ENCODE peak calls at places on chromosomes 7 and 10, in ten cellular contexts. One of them, this sample, is unnamed.

GRCh38 chr7:30276203-30276900 is 8.0 kb upstream of the ZNRF2 start:
- DNase-seq in memory B cell: peak; percentile 24
- DNase-seq in neuronal stem cell: peak; percentile 39
- DNase-seq in stromal cell of bone marrow: no peak
- DNase-seq in activated naive CD8-positive, alpha-beta T cell treated with anti-CD3 and anti-CD28 coated beads, Interleukin-2, amount 50 U/mL, for 24 hours: peak; percentile 43
- DNase-seq in occipital lobe: peak; percentile 19
- DNase-seq in activated effector memory CD4-positive, alpha-beta T cell treated with anti-CD3 and anti-CD28 coated beads, Interleukin-2, amount 50 U/mL, for 16 hours: peak; percentile 74
- DNase-seq in NCI-H2081 treated with DMSO at 0.1 percent for 48 hours: no peak
- DNase-seq in small intestine: peak; percentile 50
- DNase-seq in activated CD8-positive, alpha-beta memory T cell treated with anti-CD3 and anti-CD28 coated beads for 4 hours: peak; percentile 10
- DNase-seq in this sample: peak; percentile 62

GRCh38 chr7:26305869-26306665 is 14.4 kb downstream of the SNX10 start:
- DNase-seq in memory B cell: no peak
- DNase-seq in neuronal stem cell: no peak
- DNase-seq in stromal cell of bone marrow: no peak
- DNase-seq in activated naive CD8-positive, alpha-beta T cell treated with anti-CD3 and anti-CD28 coated beads, Interleukin-2, amount 50 U/mL, for 24 hours: no peak
- DNase-seq in occipital lobe: no peak
- DNase-seq in activated effector memory CD4-positive, alpha-beta T cell treated with anti-CD3 and anti-CD28 coated beads, Interleukin-2, amount 50 U/mL, for 16 hours: no peak
- DNase-seq in NCI-H2081 treated with DMSO at 0.1 percent for 48 hours: no peak
- DNase-seq in small intestine: no peak
- DNase-seq in activated CD8-positive, alpha-beta memory T cell treated with anti-CD3 and anti-CD28 coated beads for 4 hours: no peak
- DNase-seq in this sample: no peak

GRCh38 chr10:59708816-59709471 is 706 bp downstream of the SLC16A9 start:
- DNase-seq in memory B cell: peak; percentile 12
- DNase-seq in neuronal stem cell: peak; percentile 21
- DNase-seq in stromal cell of bone marrow: no peak
- DNase-seq in activated naive CD8-positive, alpha-beta T cell treated with anti-CD3 and anti-CD28 coated beads, Interleukin-2, amount 50 U/mL, for 24 hours: peak; percentile 18
- DNase-seq in occipital lobe: no peak
- DNase-seq in activated effector memory CD4-positive, alpha-beta T cell treated with anti-CD3 and anti-CD28 coated beads, Interleukin-2, amount 50 U/mL, for 16 hours: no peak
- DNase-seq in NCI-H2081 treated with DMSO at 0.1 percent for 48 hours: no peak
- DNase-seq in small intestine: no peak
- DNase-seq in activated CD8-positive, alpha-beta memory T cell treated with anti-CD3 and anti-CD28 coated beads for 4 hours: no peak
- DNase-seq in this sample: peak; percentile 64

GRCh38 chr7:35889001-35889400 is 88.1 kb downstream of the SEPTIN7 start:
- DNase-seq in memory B cell: no peak
- DNase-seq in neuronal stem cell: no peak
- DNase-seq in stromal cell of bone marrow: no peak
- DNase-seq in activated naive CD8-positive, alpha-beta T cell treated with anti-CD3 and anti-CD28 coated beads, Interleukin-2, amount 50 U/mL, for 24 hours: no peak
- DNase-seq in occipital lobe: no peak
- DNase-seq in activated effector memory CD4-positive, alpha-beta T cell treated with anti-CD3 and anti-CD28 coated beads, Interleukin-2, amount 50 U/mL, for 16 hours: no peak
- DNase-seq in NCI-H2081 treated with DMSO at 0.1 percent for 48 hours: no peak
- DNase-seq in small intestine: no peak
- DNase-seq in activated CD8-positive, alpha-beta memory T cell treated with anti-CD3 and anti-CD28 coated beads for 4 hours: no peak
- DNase-seq in this sample: no peak

GRCh38 chr10:120486671-120487205 is 29.7 kb downstream of the PLPP4 start:
- DNase-seq in memory B cell: no peak
- DNase-seq in neuronal stem cell: no peak
- DNase-seq in stromal cell of bone marrow: no peak
- DNase-seq in activated naive CD8-positive, alpha-beta T cell treated with anti-CD3 and anti-CD28 coated beads, Interleukin-2, amount 50 U/mL, for 24 hours: no peak
- DNase-seq in occipital lobe: no peak
- DNase-seq in activated effector memory CD4-positive, alpha-beta T cell treated with anti-CD3 and anti-CD28 coated beads, Interleukin-2, amount 50 U/mL, for 16 hours: no peak
- DNase-seq in NCI-H2081 treated with DMSO at 0.1 percent for 48 hours: no peak
- DNase-seq in small intestine: no peak
- DNase-seq in activated CD8-positive, alpha-beta memory T cell treated with anti-CD3 and anti-CD28 coated beads for 4 hours: no peak
- DNase-seq in this sample: peak; percentile 18

GRCh38 chr10:119310807-119311206 is 103.4 kb downstream of the GRK5 start:
- DNase-seq in memory B cell: no peak
- DNase-seq in neuronal stem cell: no peak
- DNase-seq in stromal cell of bone marrow: no peak
- DNase-seq in activated naive CD8-positive, alpha-beta T cell treated with anti-CD3 and anti-CD28 coated beads, Interleukin-2, amount 50 U/mL, for 24 hours: no peak
- DNase-seq in occipital lobe: no peak
- DNase-seq in activated effector memory CD4-positive, alpha-beta T cell treated with anti-CD3 and anti-CD28 coated beads, Interleukin-2, amount 50 U/mL, for 16 hours: no peak
- DNase-seq in NCI-H2081 treated with DMSO at 0.1 percent for 48 hours: no peak
- DNase-seq in small intestine: peak; percentile 57
- DNase-seq in activated CD8-positive, alpha-beta memory T cell treated with anti-CD3 and anti-CD28 coated beads for 4 hours: no peak
- DNase-seq in this sample: no peak

GRCh38 chr10:124603376-124604213 is 140.6 kb downstream of the FAM53B start:
- DNase-seq in memory B cell: no peak
- DNase-seq in neuronal stem cell: no peak
- DNase-seq in stromal cell of bone marrow: no peak
- DNase-seq in activated naive CD8-positive, alpha-beta T cell treated with anti-CD3 and anti-CD28 coated beads, Interleukin-2, amount 50 U/mL, for 24 hours: no peak
- DNase-seq in occipital lobe: no peak
- DNase-seq in activated effector memory CD4-positive, alpha-beta T cell treated with anti-CD3 and anti-CD28 coated beads, Interleukin-2, amount 50 U/mL, for 16 hours: no peak
- DNase-seq in NCI-H2081 treated with DMSO at 0.1 percent for 48 hours: no peak
- DNase-seq in small intestine: no peak
- DNase-seq in activated CD8-positive, alpha-beta memory T cell treated with anti-CD3 and anti-CD28 coated beads for 4 hours: no peak
- DNase-seq in this sample: no peak

GRCh38 chr10:63346015-63346441 is 119.7 kb downstream of the JMJD1C start:
- DNase-seq in memory B cell: no peak
- DNase-seq in neuronal stem cell: no peak
- DNase-seq in stromal cell of bone marrow: peak; percentile 42
- DNase-seq in activated naive CD8-positive, alpha-beta T cell treated with anti-CD3 and anti-CD28 coated beads, Interleukin-2, amount 50 U/mL, for 24 hours: no peak
- DNase-seq in occipital lobe: no peak
- DNase-seq in activated effector memory CD4-positive, alpha-beta T cell treated with anti-CD3 and anti-CD28 coated beads, Interleukin-2, amount 50 U/mL, for 16 hours: no peak
- DNase-seq in NCI-H2081 treated with DMSO at 0.1 percent for 48 hours: no peak
- DNase-seq in small intestine: no peak
- DNase-seq in activated CD8-positive, alpha-beta memory T cell treated with anti-CD3 and anti-CD28 coated beads for 4 hours: no peak
- DNase-seq in this sample: no peak

GRCh38 chr7:151179287-151179860 is 7.7 kb downstream of the ASB10 start:
- DNase-seq in memory B cell: no peak
- DNase-seq in neuronal stem cell: no peak
- DNase-seq in stromal cell of bone marrow: no peak
- DNase-seq in activated naive CD8-positive, alpha-beta T cell treated with anti-CD3 and anti-CD28 coated beads, Interleukin-2, amount 50 U/mL, for 24 hours: no peak
- DNase-seq in occipital lobe: no peak
- DNase-seq in activated effector memory CD4-positive, alpha-beta T cell treated with anti-CD3 and anti-CD28 coated beads, Interleukin-2, amount 50 U/mL, for 16 hours: peak; percentile 37
- DNase-seq in NCI-H2081 treated with DMSO at 0.1 percent for 48 hours: no peak
- DNase-seq in small intestine: no peak
- DNase-seq in activated CD8-positive, alpha-beta memory T cell treated with anti-CD3 and anti-CD28 coated beads for 4 hours: no peak
- DNase-seq in this sample: no peak

GRCh38 chr7:26156454-26157365 is 4.7 kb downstream of the NFE2L3 start:
- DNase-seq in memory B cell: no peak
- DNase-seq in neuronal stem cell: no peak
- DNase-seq in stromal cell of bone marrow: peak; percentile 50
- DNase-seq in activated naive CD8-positive, alpha-beta T cell treated with anti-CD3 and anti-CD28 coated beads, Interleukin-2, amount 50 U/mL, for 24 hours: peak; percentile 40
- DNase-seq in occipital lobe: no peak
- DNase-seq in activated effector memory CD4-positive, alpha-beta T cell treated with anti-CD3 and anti-CD28 coated beads, Interleukin-2, amount 50 U/mL, for 16 hours: peak; percentile 86
- DNase-seq in NCI-H2081 treated with DMSO at 0.1 percent for 48 hours: no peak
- DNase-seq in small intestine: peak; percentile 68
- DNase-seq in activated CD8-positive, alpha-beta memory T cell treated with anti-CD3 and anti-CD28 coated beads for 4 hours: peak; percentile 23
- DNase-seq in this sample: no peak

GRCh38 chr10:48331436-48331835 is 25.0 kb downstream of the MAPK8 start:
- DNase-seq in memory B cell: no peak
- DNase-seq in neuronal stem cell: no peak
- DNase-seq in stromal cell of bone marrow: no peak
- DNase-seq in activated naive CD8-positive, alpha-beta T cell treated with anti-CD3 and anti-CD28 coated beads, Interleukin-2, amount 50 U/mL, for 24 hours: no peak
- DNase-seq in occipital lobe: no peak
- DNase-seq in activated effector memory CD4-positive, alpha-beta T cell treated with anti-CD3 and anti-CD28 coated beads, Interleukin-2, amount 50 U/mL, for 16 hours: no peak
- DNase-seq in NCI-H2081 treated with DMSO at 0.1 percent for 48 hours: no peak
- DNase-seq in small intestine: no peak
- DNase-seq in activated CD8-positive, alpha-beta memory T cell treated with anti-CD3 and anti-CD28 coated beads for 4 hours: no peak
- DNase-seq in this sample: no peak

GRCh38 chr7:105285118-105285874 is 103.4 kb downstream of the SRPK2 start:
- DNase-seq in memory B cell: no peak
- DNase-seq in neuronal stem cell: no peak
- DNase-seq in stromal cell of bone marrow: no peak
- DNase-seq in activated naive CD8-positive, alpha-beta T cell treated with anti-CD3 and anti-CD28 coated beads, Interleukin-2, amount 50 U/mL, for 24 hours: no peak
- DNase-seq in occipital lobe: no peak
- DNase-seq in activated effector memory CD4-positive, alpha-beta T cell treated with anti-CD3 and anti-CD28 coated beads, Interleukin-2, amount 50 U/mL, for 16 hours: no peak
- DNase-seq in NCI-H2081 treated with DMSO at 0.1 percent for 48 hours: no peak
- DNase-seq in small intestine: no peak
- DNase-seq in activated CD8-positive, alpha-beta memory T cell treated with anti-CD3 and anti-CD28 coated beads for 4 hours: no peak
- DNase-seq in this sample: no peak

GRCh38 chr7:19984231-19984632 is 210.8 kb upstream of the TMEM196 start:
- DNase-seq in memory B cell: peak; percentile 10
- DNase-seq in neuronal stem cell: no peak
- DNase-seq in stromal cell of bone marrow: no peak
- DNase-seq in activated naive CD8-positive, alpha-beta T cell treated with anti-CD3 and anti-CD28 coated beads, Interleukin-2, amount 50 U/mL, for 24 hours: no peak
- DNase-seq in occipital lobe: no peak
- DNase-seq in activated effector memory CD4-positive, alpha-beta T cell treated with anti-CD3 and anti-CD28 coated beads, Interleukin-2, amount 50 U/mL, for 16 hours: no peak
- DNase-seq in NCI-H2081 treated with DMSO at 0.1 percent for 48 hours: no peak
- DNase-seq in small intestine: no peak
- DNase-seq in activated CD8-positive, alpha-beta memory T cell treated with anti-CD3 and anti-CD28 coated beads for 4 hours: no peak
- DNase-seq in this sample: no peak

This sample was measured in ecto neural progenitor cell.